ENCODE peak calls at places on chromosomes 3 and 15, in seven cellular contexts. M, N, U, R, O, Q and Z are unnamed samples.

GRCh38 chr15:58043192-58043903 is 22.2 kb downstream of the ALDH1A2 start:
- DNase-seq in R (peak), M (peak), Q (no peak), U (peak), O (peak), N (peak), Z (peak)

GRCh38 chr3:13120246-13120927 is 47.2 kb upstream of the IQSEC1 start:
- DNase-seq in U (no peak), R (no peak), N (no peak), Q (no peak), O (no peak), M (no peak), Z (no peak)

GRCh38 chr3:45497963-45498362 is 96.6 kb upstream of the LIMD1 start:
- DNase-seq in M (no peak), R (no peak), Q (no peak), O (peak), U (no peak), N (no peak), Z (no peak)

GRCh38 chr3:187136936-187137335 is 2.4 kb downstream of the RPL39L start:
- DNase-seq in M (peak), Q (no peak), R (no peak), N (peak), O (peak), U (no peak), Z (no peak)

GRCh38 chr3:38354588-38355344 is 8.2 kb downstream of the XYLB start:
- DNase-seq in N (no peak), O (no peak), R (no peak), M (peak), U (peak), Q (no peak), Z (no peak)

GRCh38 chr3:124837730-124838186 is 49.4 kb downstream of the ITGB5 start:
- DNase-seq in Q (no peak), R (peak), N (peak), O (peak), U (peak), M (no peak), Z (peak)

GRCh38 chr3:186048119-186048518 is 60.8 kb downstream of the ETV5 start:
- DNase-seq in M (no peak), O (no peak), R (no peak), N (no peak), Q (no peak), U (no peak), Z (no peak)

GRCh38 chr15:39188930-39189329 is 391.9 kb upstream of the THBS1 start:
- DNase-seq in Q (no peak), N (no peak), U (peak), M (peak), O (peak), R (no peak), Z (no peak)

GRCh38 chr3:139427283-139428060 is 38.0 kb upstream of the COPB2 start:
- DNase-seq in U (peak), Q (no peak), N (peak), R (peak), O (peak), M (peak), Z (peak)

GRCh38 chr3:182248349-182248880 is 536.7 kb downstream of the SOX2 start:
- DNase-seq in O (no peak), N (no peak), U (no peak), Q (no peak), R (no peak), M (no peak), Z (peak)

GRCh38 chr3:100082108-100082642 is 32.1 kb downstream of the FILIP1L start:
- DNase-seq in Q (no peak), U (no peak), M (no peak), R (no peak), N (no peak), O (no peak), Z (no peak)

GRCh38 chr3:28699283-28699682 is 350.7 kb upstream of the AZI2 start:
- DNase-seq in U (no peak), M (no peak), O (no peak), N (no peak), Q (no peak), R (no peak), Z (no peak)

GRCh38 chr3:54488297-54488696 is 365.9 kb downstream of the CACNA2D3 start:
- DNase-seq in R (no peak), U (no peak), M (no peak), Q (no peak), O (no peak), N (no peak), Z (no peak)

GRCh38 chr3:30553641-30554316 is 52.6 kb upstream of the TGFBR2 start:
- DNase-seq in O (peak), Q (no peak), M (no peak), N (peak), R (no peak), U (no peak), Z (no peak)

GRCh38 chr3:17175187-17175839 is 290.6 kb downstream of the PLCL2 start:
- DNase-seq in R (no peak), U (peak), O (peak), M (peak), N (peak), Q (no peak), Z (no peak)

GRCh38 chr3:182268711-182269110 is 524.6 kb upstream of the ATP11B start:
- DNase-seq in O (no peak), M (no peak), N (no peak), U (no peak), R (no peak), Q (no peak), Z (no peak)

GRCh38 chr3:151468284-151468917 is 7.5 kb upstream of the IGSF10 start:
- DNase-seq in U (peak), M (peak), Q (no peak), O (peak), R (peak), N (peak), Z (peak)

GRCh38 chr3:34237946-34238345 is 439.5 kb downstream of the PDCD6IP start:
- DNase-seq in M (no peak), O (no peak), U (no peak), N (no peak), Q (no peak), R (no peak), Z (no peak)

GRCh38 chr3:112974894-112975293 is at the start of gene CD200R1:
- DNase-seq in N (no peak), R (no peak), Q (no peak), O (no peak), U (no peak), M (no peak), Z (no peak)

GRCh38 chr15:40252141-40252437 is 13.2 kb downstream of the PAK6 start:
- DNase-seq in N (no peak), O (no peak), R (peak), Q (no peak), U (no peak), M (no peak), Z (no peak)

GRCh38 chr15:58260911-58261267 is 122.7 kb downstream of the AQP9 start:
- DNase-seq in O (peak), M (no peak), R (peak), U (peak), N (no peak), Q (no peak), Z (no peak)

GRCh38 chr15:26891448-26891881 is 24.6 kb downstream of the GABRA5 start:
- DNase-seq in O (peak), M (peak), Q (peak), N (peak), R (peak), U (peak), Z (peak)

GRCh38 chr3:88090681-88091080 is 31.6 kb downstream of the ZNF654 start:
- DNase-seq in U (no peak), R (no peak), N (no peak), Q (no peak), O (no peak), M (no peak), Z (no peak)

GRCh38 chr15:48459571-48460461 is 128.6 kb downstream of the DUT start:
- DNase-seq in O (peak), R (no peak), Q (no peak), M (no peak), U (peak), N (peak), Z (no peak)

GRCh38 chr3:14410501-14411165 is 8.2 kb downstream of the SLC6A6 start:
- DNase-seq in O (peak), N (peak), U (peak), R (no peak), Q (no peak), M (no peak), Z (peak)

GRCh38 chr3:16477054-16477453 is 36.4 kb downstream of the RFTN1 start:
- DNase-seq in U (no peak), M (no peak), R (no peak), Q (no peak), O (no peak), N (no peak), Z (no peak)

GRCh38 chr3:23203651-23204111 is 554 bp downstream of the UBE2E2 start:
- DNase-seq in Q (peak), U (peak), O (peak), R (no peak), N (peak), M (peak), Z (no peak)

GRCh38 chr3:183455064-183455463 is 26.6 kb upstream of the MCF2L2 start:
- DNase-seq in N (no peak), R (no peak), U (no peak), M (no peak), O (peak), Q (peak), Z (peak)

GRCh38 chr3:171372694-171373093 is 87.5 kb downstream of the TNIK start:
- DNase-seq in Q (no peak), U (no peak), N (no peak), O (no peak), R (no peak), M (no peak), Z (no peak)

GRCh38 chr3:195256639-195257453 is 14.1 kb downstream of the XXYLT1 start:
- DNase-seq in N (no peak), Q (no peak), R (no peak), U (no peak), O (no peak), M (no peak), Z (no peak)

GRCh38 chr3:152738656-152739055 is 96.3 kb upstream of the P2RY1 start:
- DNase-seq in Q (no peak), U (peak), N (no peak), R (no peak), O (no peak), M (no peak), Z (no peak)

GRCh38 chr3:15241341-15241740 is 35.3 kb downstream of the CAPN7 start:
- DNase-seq in R (peak), M (no peak), U (no peak), N (no peak), O (peak), Q (no peak), Z (no peak)

GRCh38 chr15:77702211-77702957 is 69.7 kb upstream of the LINGO1 start:
- DNase-seq in O (peak), Q (no peak), N (peak), M (peak), R (no peak), U (no peak), Z (peak)

GRCh38 chr3:99774467-99774866 is 43.2 kb upstream of the CMSS1 start:
- DNase-seq in M (no peak), U (peak), N (peak), Q (no peak), R (no peak), O (peak), Z (no peak)